ENCODE peak calls at places on chromosomes 5 and 9, in eight cellular contexts. F is HL-60, K is psoas muscle, C is uterus, H is astrocyte of the spinal cord, R is breast epithelium, E is body of pancreas, D is activated B cell treated with CpG ODN at 0.5 μM for 24 hours. Q is an unnamed sample.

GRCh38 chr5:150295172-150295611 is 5.6 kb upstream of the CAMK2A start:
- DNase-seq in F (no peak), K (peak), C (peak), H (peak), R (no peak), E (no peak), D (no peak), Q (no peak)

GRCh38 chr5:45093377-45093776 is 284.6 kb downstream of the MRPS30 start:
- DNase-seq in F (no peak), K (no peak), C (no peak), H (no peak), R (no peak), E (no peak), D (no peak), Q (no peak)

GRCh38 chr5:137205237-137205636 is 293.9 kb downstream of the SPOCK1 start:
- DNase-seq in F (no peak), K (no peak), C (no peak), H (no peak), R (no peak), E (no peak), D (no peak), Q (no peak)

GRCh38 chr9:116692619-116693018 is 5.5 kb downstream of the TRIM32 start:
- DNase-seq in F (no peak), K (no peak), C (no peak), H (no peak), R (no peak), E (no peak), D (no peak), Q (no peak)

GRCh38 chr5:78269088-78269703 is 25.3 kb downstream of the AP3B1 start:
- DNase-seq in F (no peak), K (no peak), C (no peak), H (peak), R (no peak), E (no peak), D (no peak), Q (no peak)

GRCh38 chr9:73176450-73176875 is 24.8 kb downstream of the ANXA1 start:
- DNase-seq in F (no peak), K (no peak), C (no peak), H (peak), R (no peak), E (no peak), D (no peak), Q (no peak)

GRCh38 chr9:107033974-107034373 is 171.0 kb downstream of the ZNF462 start:
- DNase-seq in F (no peak), K (no peak), C (no peak), H (no peak), R (no peak), E (no peak), D (no peak), Q (no peak)

GRCh38 chr5:132209131-132209530 is 18.5 kb downstream of the P4HA2 start:
- DNase-seq in F (no peak), K (no peak), C (no peak), H (peak), R (no peak), E (no peak), D (no peak), Q (no peak)

GRCh38 chr9:2755285-2755684 is 38.0 kb downstream of the KCNV2 start:
- DNase-seq in F (no peak), K (no peak), C (no peak), H (no peak), R (no peak), E (no peak), D (no peak), Q (no peak)

GRCh38 chr5:101675510-101675909 is 620.6 kb downstream of the SLCO4C1 start:
- DNase-seq in F (no peak), K (no peak), C (no peak), H (no peak), R (no peak), E (no peak), D (no peak), Q (no peak)

GRCh38 chr5:175809531-175810121 is 61.8 kb upstream of the CPLX2 start:
- DNase-seq in F (no peak), K (no peak), C (no peak), H (peak), R (no peak), E (no peak), D (no peak), Q (no peak)

GRCh38 chr5:109714592-109714991 is 24.9 kb downstream of the MAN2A1 start:
- DNase-seq in F (no peak), K (no peak), C (no peak), H (no peak), R (no peak), E (no peak), D (no peak), Q (no peak)

GRCh38 chr5:39714036-39714698 is 289.4 kb upstream of the DAB2 start:
- DNase-seq in F (peak), K (no peak), C (peak), H (peak), R (no peak), E (peak), D (no peak), Q (no peak)

GRCh38 chr5:130955041-130955440 is 210.0 kb downstream of the HINT1 start:
- DNase-seq in F (no peak), K (no peak), C (no peak), H (no peak), R (no peak), E (no peak), D (no peak), Q (no peak)

GRCh38 chr5:68652507-68652906 is 437.0 kb downstream of the PIK3R1 start:
- DNase-seq in F (no peak), K (no peak), C (peak), H (peak), R (no peak), E (no peak), D (no peak), Q (peak)

GRCh38 chr5:124315746-124316415 is 430.6 kb downstream of the ZNF608 start:
- DNase-seq in F (no peak), K (no peak), C (no peak), H (no peak), R (no peak), E (no peak), D (no peak), Q (no peak)

GRCh38 chr5:5751496-5751895 is 329.0 kb downstream of the ICE1 start:
- DNase-seq in F (no peak), K (no peak), C (no peak), H (no peak), R (no peak), E (no peak), D (no peak), Q (no peak)

GRCh38 chr9:137315581-137316011 is 13.5 kb upstream of the NRARP start:
- DNase-seq in F (no peak), K (no peak), C (no peak), H (no peak), R (peak), E (no peak), D (no peak), Q (no peak)

GRCh38 chr9:35548571-35548970 is 56.5 kb upstream of the TESK1 start:
- DNase-seq in F (no peak), K (no peak), C (no peak), H (no peak), R (no peak), E (no peak), D (no peak), Q (no peak)

GRCh38 chr9:91771027-91771426 is 179.0 kb downstream of the ROR2 start:
- DNase-seq in F (no peak), K (peak), C (peak), H (peak), R (no peak), E (no peak), D (no peak), Q (no peak)

GRCh38 chr9:73441890-73442818 is 290.5 kb downstream of the ANXA1 start:
- DNase-seq in F (no peak), K (no peak), C (no peak), H (peak), R (no peak), E (no peak), D (no peak), Q (no peak)

GRCh38 chr5:159133041-159133741 is 33.5 kb upstream of the EBF1 start:
- DNase-seq in F (no peak), K (no peak), C (peak), H (peak), R (no peak), E (no peak), D (no peak), Q (peak)

GRCh38 chr5:141196363-141196762 is 3.1 kb upstream of the PCDHB11 start:
- DNase-seq in F (no peak), K (no peak), C (no peak), H (no peak), R (no peak), E (no peak), D (no peak), Q (no peak)
- TF ChIP-seq CTCF in F (no peak), K (no peak), C (no peak), H (no peak), R (no peak), E (no peak), D (no peak), Q (no peak)

GRCh38 chr9:38211002-38211401 is 142.0 kb upstream of the SHB start:
- DNase-seq in F (no peak), K (no peak), C (no peak), H (no peak), R (no peak), E (no peak), D (no peak), Q (no peak)
- TF ChIP-seq CTCF in F (no peak), K (no peak), C (no peak), H (no peak), R (no peak), E (no peak), D (no peak), Q (no peak)

GRCh38 chr5:180352116-180352975 is 790 bp downstream of the GFPT2 start:
- DNase-seq in F (no peak), K (peak), C (peak), H (no peak), R (no peak), E (no peak), D (peak), Q (peak)
- TF ChIP-seq CTCF in F (no peak), K (no peak), C (no peak), H (no peak), R (no peak), E (no peak), D (no peak), Q (no peak)

DNA sequence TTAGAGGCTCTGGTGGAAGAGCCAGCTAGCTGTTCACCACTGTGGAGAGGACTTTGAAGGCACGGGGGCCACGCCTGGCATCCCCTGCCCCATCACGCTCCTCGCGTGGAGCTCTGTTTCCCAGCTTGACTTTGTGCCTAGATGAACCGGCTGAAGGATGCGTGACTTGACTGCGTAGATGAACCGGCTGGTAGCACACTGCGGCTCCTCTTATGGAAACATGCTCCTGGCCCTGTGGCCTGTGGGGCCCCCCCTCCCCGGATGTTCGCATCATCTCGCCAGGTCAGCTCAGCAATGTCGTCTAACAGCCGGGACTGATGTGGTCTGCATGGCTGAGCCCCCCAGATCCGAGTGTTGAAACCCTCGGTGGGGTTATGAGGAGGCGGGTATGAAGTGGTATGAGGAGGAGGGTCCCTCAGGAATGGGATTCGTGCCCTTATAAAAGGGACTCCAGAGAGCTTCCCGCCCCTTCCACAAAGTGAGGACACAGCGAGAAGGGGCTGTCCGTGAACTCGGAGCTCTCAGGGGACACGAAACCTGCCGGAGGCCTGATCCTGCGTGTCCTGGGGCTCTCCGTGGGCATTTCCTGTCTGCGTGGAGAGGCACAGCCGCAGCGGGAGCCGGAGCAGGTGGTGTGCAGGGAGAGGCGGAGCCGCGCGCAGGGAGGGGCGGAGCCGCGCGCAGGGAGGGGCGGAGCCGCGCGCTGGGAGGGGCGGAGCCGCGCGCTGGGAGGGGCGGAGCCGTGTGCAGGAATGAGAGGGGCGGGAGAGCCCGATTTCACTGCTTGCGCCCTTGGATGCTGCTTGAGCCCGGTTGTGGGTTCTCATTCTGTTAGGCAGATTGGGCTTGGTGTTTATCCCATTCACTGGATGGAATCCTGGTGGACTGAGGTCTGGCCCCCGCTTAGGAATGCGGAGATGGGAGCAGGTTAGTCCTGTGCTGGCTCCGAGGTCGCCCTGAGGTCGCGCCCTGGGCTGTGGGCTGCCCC is 26.5 kb downstream of the NDUFS6 start:
- DNase-seq in F (no peak), K (no peak), C (no peak), H (no peak), R (no peak), E (peak), D (no peak), Q (no peak)
- TF ChIP-seq CTCF in F (no peak), K (no peak), C (no peak), H (no peak), R (no peak), E (no peak), D (no peak), Q (no peak)

GRCh38 chr9:28820741-28821140 is 1247.5 kb upstream of the C9orf72 start:
- DNase-seq in F (no peak), K (no peak), C (no peak), H (no peak), R (no peak), E (no peak), D (no peak), Q (no peak)
- TF ChIP-seq CTCF in F (no peak), K (no peak), C (no peak), H (no peak), R (no peak), E (no peak), D (no peak), Q (no peak)

GRCh38 chr5:15808577-15808976 is 308.6 kb downstream of the FBXL7 start:
- DNase-seq in F (no peak), K (no peak), C (no peak), H (no peak), R (no peak), E (no peak), D (no peak), Q (no peak)

GRCh38 chr5:15806613-15807012 is 306.6 kb downstream of the FBXL7 start:
- DNase-seq in F (no peak), K (no peak), C (no peak), H (no peak), R (no peak), E (no peak), D (no peak), Q (no peak)

GRCh38 chr5:15803280-15803679 is 303.3 kb downstream of the FBXL7 start:
- DNase-seq in F (no peak), K (no peak), C (no peak), H (no peak), R (no peak), E (no peak), D (no peak), Q (no peak)

GRCh38 chr5:15807248-15807647 is 307.3 kb downstream of the FBXL7 start:
- DNase-seq in F (no peak), K (no peak), C (no peak), H (no peak), R (no peak), E (no peak), D (no peak), Q (no peak)

GRCh38 chr5:15807861-15808260 is 307.9 kb downstream of the FBXL7 start:
- DNase-seq in F (no peak), K (peak), C (peak), H (peak), R (no peak), E (no peak), D (no peak), Q (no peak)
- TF ChIP-seq CTCF in F (no peak), K (no peak), C (no peak), H (peak), R (no peak), E (no peak), D (no peak), Q (no peak)

DNA sequence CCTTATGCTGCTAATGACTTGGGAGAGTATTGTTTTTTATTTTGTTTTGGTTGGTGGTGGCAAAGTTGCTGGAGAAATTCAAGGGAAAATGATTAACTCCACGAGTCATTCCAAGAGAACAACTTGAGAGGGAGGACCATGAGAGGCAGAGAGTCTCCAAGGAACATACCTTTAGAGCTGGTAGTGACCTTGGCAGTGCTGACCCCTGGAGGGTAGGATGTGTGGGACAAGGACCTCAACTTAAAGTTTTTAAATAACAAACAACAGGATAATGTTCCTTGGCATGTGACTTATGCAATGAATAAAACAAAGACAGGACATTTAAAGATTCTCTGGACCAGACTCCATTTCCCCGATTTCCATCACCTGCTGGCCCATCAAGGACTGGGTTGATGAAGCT is 139.7 kb downstream of the LRRC70 start:
- DNase-seq in F (no peak), K (no peak), C (no peak), H (no peak), R (no peak), E (no peak), D (no peak), Q (no peak)
- TF ChIP-seq CTCF in F (no peak), K (no peak), C (no peak), H (no peak), R (no peak), E (no peak), D (no peak), Q (no peak)